ENCODE peak calls at places on chromosomes 5 and 9, in seven cellular contexts. One of them, this sample, is unnamed.

GRCh38 chr5:159067201-159067600 is 32.5 kb downstream of the EBF1 start:
- DNase-seq in WTC11: no peak
- DNase-seq in AG09309: no peak
- DNase-seq in H9: no peak
- DNase-seq in fibroblast of lung: no peak
- DNase-seq in pancreas: no peak
- DNase-seq in Calu3: no peak
- DNase-seq in this sample: no peak

GRCh38 chr5:38420246-38420645 is 136.2 kb downstream of the LIFR start:
- DNase-seq in WTC11: no peak
- DNase-seq in AG09309: no peak
- DNase-seq in H9: no peak
- DNase-seq in fibroblast of lung: peak
- DNase-seq in pancreas: no peak
- DNase-seq in Calu3: no peak
- DNase-seq in this sample: no peak

GRCh38 chr9:137550241-137550621 is at the start of gene PNPLA7:
- DNase-seq in WTC11: peak
- DNase-seq in AG09309: no peak
- DNase-seq in H9: peak
- DNase-seq in fibroblast of lung: peak
- DNase-seq in pancreas: peak
- DNase-seq in Calu3: peak
- DNase-seq in this sample: peak

GRCh38 chr5:163221581-163221980 is 215.8 kb upstream of the CCNG1 start:
- DNase-seq in WTC11: no peak
- DNase-seq in AG09309: no peak
- DNase-seq in H9: no peak
- DNase-seq in fibroblast of lung: no peak
- DNase-seq in pancreas: no peak
- DNase-seq in Calu3: no peak
- DNase-seq in this sample: no peak

GRCh38 chr9:81461196-81461595 is 228.2 kb downstream of the TLE1 start:
- DNase-seq in WTC11: no peak
- DNase-seq in AG09309: no peak
- DNase-seq in H9: no peak
- DNase-seq in fibroblast of lung: peak
- DNase-seq in pancreas: no peak
- DNase-seq in Calu3: no peak
- DNase-seq in this sample: no peak

GRCh38 chr9:14383296-14383695 is 69.4 kb upstream of the NFIB start:
- DNase-seq in WTC11: no peak
- DNase-seq in AG09309: no peak
- DNase-seq in H9: no peak
- DNase-seq in fibroblast of lung: peak
- DNase-seq in pancreas: no peak
- DNase-seq in Calu3: peak
- DNase-seq in this sample: no peak

GRCh38 chr9:87543251-87543650 is 45.6 kb downstream of the DAPK1 start:
- DNase-seq in WTC11: no peak
- DNase-seq in AG09309: no peak
- DNase-seq in H9: no peak
- DNase-seq in fibroblast of lung: peak
- DNase-seq in pancreas: no peak
- DNase-seq in Calu3: no peak
- DNase-seq in this sample: no peak

GRCh38 chr5:54845567-54845941 is 139.8 kb downstream of the ESM1 start:
- DNase-seq in WTC11: no peak
- DNase-seq in AG09309: no peak
- DNase-seq in H9: no peak
- DNase-seq in fibroblast of lung: peak
- DNase-seq in pancreas: no peak
- DNase-seq in Calu3: no peak
- DNase-seq in this sample: no peak

GRCh38 chr5:11903614-11904269 is 504 bp downstream of the CTNND2 start:
- DNase-seq in WTC11: peak
- DNase-seq in AG09309: no peak
- DNase-seq in H9: peak
- DNase-seq in fibroblast of lung: peak
- DNase-seq in pancreas: peak
- DNase-seq in Calu3: peak
- DNase-seq in this sample: no peak

GRCh38 chr9:111039203-111039907 is 1.1 kb upstream of the LPAR1 start:
- DNase-seq in WTC11: peak
- DNase-seq in AG09309: no peak
- DNase-seq in H9: peak
- DNase-seq in fibroblast of lung: no peak
- DNase-seq in pancreas: peak
- DNase-seq in Calu3: peak
- DNase-seq in this sample: peak

GRCh38 chr5:42951847-42952411 is 88.2 kb downstream of the ANXA2R start:
- DNase-seq in WTC11: no peak
- DNase-seq in AG09309: no peak
- DNase-seq in H9: no peak
- DNase-seq in fibroblast of lung: peak
- DNase-seq in pancreas: no peak
- DNase-seq in Calu3: no peak
- DNase-seq in this sample: peak

GRCh38 chr5:18270635-18271338 is 636.5 kb downstream of the TAF11L14 start:
- DNase-seq in WTC11: no peak
- DNase-seq in AG09309: no peak
- DNase-seq in H9: no peak
- DNase-seq in fibroblast of lung: no peak
- DNase-seq in pancreas: no peak
- DNase-seq in Calu3: no peak
- DNase-seq in this sample: no peak

GRCh38 chr5:119347574-119347973 is 8.2 kb upstream of the TNFAIP8 start:
- DNase-seq in WTC11: no peak
- DNase-seq in AG09309: no peak
- DNase-seq in H9: no peak
- DNase-seq in fibroblast of lung: no peak
- DNase-seq in pancreas: no peak
- DNase-seq in Calu3: no peak
- DNase-seq in this sample: no peak

GRCh38 chr9:127927457-127928231 is 2.9 kb downstream of the PIP5KL1 start:
- DNase-seq in WTC11: peak
- DNase-seq in AG09309: no peak
- DNase-seq in H9: peak
- DNase-seq in fibroblast of lung: no peak
- DNase-seq in pancreas: peak
- DNase-seq in Calu3: no peak
- DNase-seq in this sample: peak

GRCh38 chr5:52727568-52727967 is 60.1 kb upstream of the ITGA1 start:
- DNase-seq in WTC11: no peak
- DNase-seq in AG09309: peak
- DNase-seq in H9: no peak
- DNase-seq in fibroblast of lung: peak
- DNase-seq in pancreas: no peak
- DNase-seq in Calu3: peak
- DNase-seq in this sample: peak

GRCh38 chr5:139543423-139543991 is 17.6 kb upstream of the UBE2D2 start:
- DNase-seq in WTC11: peak
- DNase-seq in AG09309: no peak
- DNase-seq in H9: peak
- DNase-seq in fibroblast of lung: peak
- DNase-seq in pancreas: peak
- DNase-seq in Calu3: no peak
- DNase-seq in this sample: peak
- TF ChIP-seq CTCF in WTC11: no peak
- TF ChIP-seq CTCF in AG09309: peak
- TF ChIP-seq CTCF in H9: peak
- TF ChIP-seq CTCF in fibroblast of lung: peak
- TF ChIP-seq CTCF in pancreas: no peak
- TF ChIP-seq CTCF in Calu3: no peak
- TF ChIP-seq CTCF in this sample: no peak

DNA sequence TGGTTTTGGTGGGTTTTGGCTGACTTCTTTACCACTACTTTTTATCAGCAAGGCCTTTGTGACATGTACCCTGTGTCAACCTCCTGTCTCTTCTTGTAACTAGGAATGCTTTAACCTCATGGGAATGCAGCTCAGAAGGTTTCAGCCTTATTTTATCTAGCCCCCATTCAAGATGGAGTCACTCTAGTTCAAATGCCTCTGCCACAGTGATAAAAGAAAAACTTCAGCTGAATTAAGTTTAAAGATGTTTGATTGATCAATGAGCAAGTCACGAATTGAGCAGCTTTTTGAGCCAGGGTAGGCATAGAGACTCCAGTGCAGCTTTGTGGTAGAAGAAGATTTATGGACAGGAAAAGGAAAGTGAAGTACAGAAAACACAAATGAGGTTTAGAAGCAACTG is 6.9 kb upstream of the NANS start:
- DNase-seq in WTC11: no peak
- DNase-seq in AG09309: no peak
- DNase-seq in H9: no peak
- DNase-seq in fibroblast of lung: no peak
- DNase-seq in pancreas: no peak
- DNase-seq in Calu3: no peak
- DNase-seq in this sample: no peak
- TF ChIP-seq CTCF in WTC11: no peak
- TF ChIP-seq CTCF in AG09309: no peak
- TF ChIP-seq CTCF in H9: no peak
- TF ChIP-seq CTCF in fibroblast of lung: no peak
- TF ChIP-seq CTCF in pancreas: no peak
- TF ChIP-seq CTCF in Calu3: no peak
- TF ChIP-seq CTCF in this sample: no peak

GRCh38 chr9:135783540-135784245 is 81.7 kb downstream of the KCNT1 start:
- DNase-seq in WTC11: no peak
- DNase-seq in AG09309: no peak
- DNase-seq in H9: no peak
- DNase-seq in fibroblast of lung: no peak
- DNase-seq in pancreas: no peak
- DNase-seq in Calu3: no peak
- DNase-seq in this sample: no peak
- TF ChIP-seq CTCF in WTC11: no peak
- TF ChIP-seq CTCF in AG09309: no peak
- TF ChIP-seq CTCF in H9: peak
- TF ChIP-seq CTCF in fibroblast of lung: no peak
- TF ChIP-seq CTCF in pancreas: no peak
- TF ChIP-seq CTCF in Calu3: no peak
- TF ChIP-seq CTCF in this sample: no peak

DNA sequence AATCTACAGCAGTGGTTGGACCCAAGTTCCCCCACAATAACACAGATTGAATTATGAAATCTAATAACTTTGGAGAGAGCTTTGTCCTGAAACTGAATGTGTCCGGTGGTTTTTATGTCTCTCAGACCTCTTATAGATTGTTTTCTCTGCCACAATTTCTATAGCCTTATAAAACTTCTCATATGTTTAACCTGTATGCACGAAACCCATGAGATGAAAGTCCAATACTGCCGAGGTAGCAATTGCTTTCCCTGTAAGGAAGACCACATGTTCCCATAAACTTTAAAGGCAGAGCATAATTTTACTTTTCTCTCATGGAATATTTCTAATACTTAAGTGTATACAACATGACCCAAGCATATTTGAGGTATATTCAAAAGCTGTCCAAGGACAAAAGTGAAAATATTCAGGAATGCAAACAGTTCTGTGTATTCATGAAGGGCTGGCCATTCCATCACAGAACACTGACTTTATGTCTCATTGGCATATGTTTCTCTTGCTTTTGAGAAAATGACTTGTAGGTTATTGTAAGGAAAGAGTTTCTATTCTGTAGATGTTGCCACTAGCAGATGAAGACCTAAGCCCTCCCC is 94.4 kb upstream of the TLE4 start:
- DNase-seq in WTC11: no peak
- DNase-seq in AG09309: no peak
- DNase-seq in H9: no peak
- DNase-seq in fibroblast of lung: peak
- DNase-seq in pancreas: no peak
- DNase-seq in Calu3: no peak
- DNase-seq in this sample: peak
- TF ChIP-seq CTCF in WTC11: no peak
- TF ChIP-seq CTCF in AG09309: no peak
- TF ChIP-seq CTCF in H9: no peak
- TF ChIP-seq CTCF in fibroblast of lung: no peak
- TF ChIP-seq CTCF in pancreas: no peak
- TF ChIP-seq CTCF in Calu3: no peak
- TF ChIP-seq CTCF in this sample: no peak

GRCh38 chr5:59173568-59173967 is 590.7 kb downstream of the RAB3C start:
- DNase-seq in WTC11: no peak
- DNase-seq in AG09309: no peak
- DNase-seq in H9: no peak
- DNase-seq in fibroblast of lung: no peak
- DNase-seq in pancreas: no peak
- DNase-seq in Calu3: no peak
- DNase-seq in this sample: no peak
- TF ChIP-seq CTCF in WTC11: no peak
- TF ChIP-seq CTCF in AG09309: no peak
- TF ChIP-seq CTCF in H9: no peak
- TF ChIP-seq CTCF in fibroblast of lung: peak
- TF ChIP-seq CTCF in pancreas: no peak
- TF ChIP-seq CTCF in Calu3: no peak
- TF ChIP-seq CTCF in this sample: no peak

DNA sequence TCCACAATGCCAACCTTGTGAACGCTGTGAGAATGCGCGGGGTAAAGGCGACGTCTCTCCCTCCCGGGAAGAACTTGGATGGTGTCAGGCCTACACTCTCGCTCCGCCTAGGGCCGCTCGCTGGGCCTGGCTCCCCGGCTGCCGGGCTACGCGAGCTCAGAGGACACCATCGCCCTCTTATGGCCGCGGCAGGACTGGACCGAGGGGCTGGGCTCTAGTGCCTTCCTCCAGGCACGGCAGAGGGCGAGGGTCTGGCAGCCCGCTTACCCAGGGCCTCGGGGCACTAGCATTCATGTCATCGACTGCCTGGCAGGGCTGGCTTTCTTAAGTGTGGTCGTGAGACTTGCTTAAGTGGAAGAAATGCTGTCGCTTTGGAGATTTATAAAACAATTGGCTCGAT is 1.2 kb upstream of the EXOSC2 start:
- DNase-seq in WTC11: peak
- DNase-seq in AG09309: no peak
- DNase-seq in H9: peak
- DNase-seq in fibroblast of lung: peak
- DNase-seq in pancreas: peak
- DNase-seq in Calu3: no peak
- DNase-seq in this sample: peak
- TF ChIP-seq CTCF in WTC11: peak
- TF ChIP-seq CTCF in AG09309: no peak
- TF ChIP-seq CTCF in H9: peak
- TF ChIP-seq CTCF in fibroblast of lung: no peak
- TF ChIP-seq CTCF in pancreas: no peak
- TF ChIP-seq CTCF in Calu3: no peak
- TF ChIP-seq CTCF in this sample: no peak

GRCh38 chr5:122908662-122909061 is 63.2 kb downstream of the SNX24 start:
- DNase-seq in WTC11: no peak
- DNase-seq in AG09309: no peak
- DNase-seq in H9: no peak
- DNase-seq in fibroblast of lung: no peak
- DNase-seq in pancreas: no peak
- DNase-seq in Calu3: no peak
- DNase-seq in this sample: no peak
- TF ChIP-seq CTCF in WTC11: no peak
- TF ChIP-seq CTCF in AG09309: no peak
- TF ChIP-seq CTCF in H9: no peak
- TF ChIP-seq CTCF in fibroblast of lung: no peak
- TF ChIP-seq CTCF in pancreas: no peak
- TF ChIP-seq CTCF in Calu3: no peak
- TF ChIP-seq CTCF in this sample: no peak